ENCODE peak calls at places on chromosomes 11 and 22, in ten cellular contexts. U is PC-9; E is NCI-H1092; X is mesenchymal stem cell; R is CD4-positive, alpha-beta T cell; Z is coronary artery; K is GM23248; V is activated CD4-positive, alpha-beta T cell treated with anti-CD3 and anti-CD28 coated beads, Interleukin-2, amount 50 U/mL, for 48 hours; T is T47D; O is germinal center. P is an unnamed sample.

GRCh38 chr11:118166641-118167040 is 9.8 kb downstream of the SCN2B start:
- DNase-seq in U (no peak), E (no peak), X (no peak), R (no peak), Z (no peak), K (no peak), V (no peak), T (no peak), O (no peak), P (no peak)

GRCh38 chr11:63485777-63486176 is 5.2 kb downstream of the PLAAT5 start:
- DNase-seq in U (no peak), E (no peak), X (no peak), R (no peak), Z (no peak), K (no peak), V (no peak), T (no peak), O (no peak), P (no peak)

GRCh38 chr11:7639643-7640025 is 33.7 kb downstream of the CYB5R2 start:
- DNase-seq in U (no peak), E (no peak), X (no peak), R (no peak), Z (no peak), K (no peak), V (no peak), T (no peak), O (no peak), P (no peak)

GRCh38 chr11:267491-267994 is 10.7 kb upstream of the NLRP6 start:
- DNase-seq in U (peak; percentile 39), E (no peak), X (no peak), R (peak; percentile 47), Z (no peak), K (peak; percentile 29), V (peak; percentile 55), T (peak; percentile 76), O (peak; percentile 47), P (peak; percentile 76)

GRCh38 chr11:75664366-75664765 is 4.5 kb downstream of the MAP6 start:
- DNase-seq in U (no peak), E (no peak), X (no peak), R (no peak), Z (no peak), K (no peak), V (no peak), T (no peak), O (no peak), P (no peak)

GRCh38 chr11:32033491-32033890 is 57.4 kb upstream of the RCN1 start:
- DNase-seq in U (no peak), E (no peak), X (no peak), R (no peak), Z (no peak), K (peak; percentile 36), V (no peak), T (no peak), O (no peak), P (no peak)

GRCh38 chr11:107549253-107549953 is 16.1 kb downstream of the ALKBH8 start:
- DNase-seq in U (no peak), E (peak; percentile 10), X (peak; percentile 51), R (no peak), Z (no peak), K (peak; percentile 61), V (peak; percentile 15), T (peak; percentile 65), O (peak; percentile 45), P (no peak)

GRCh38 chr22:30116362-30117117 is 36.3 kb downstream of the HORMAD2 start:
- DNase-seq in U (peak; percentile 84), E (no peak), X (peak; percentile 15), R (no peak), Z (no peak), K (peak; percentile 82), V (no peak), T (no peak), O (no peak), P (no peak)

GRCh38 chr11:12827929-12828812 is 153.9 kb downstream of the TEAD1 start:
- DNase-seq in U (peak; percentile 74), E (peak; percentile 79), X (peak; percentile 86), R (no peak), Z (no peak), K (peak; percentile 75), V (no peak), T (peak; percentile 79), O (no peak), P (no peak)

GRCh38 chr11:26078217-26078821 is 253.6 kb upstream of the ANO3 start:
- DNase-seq in U (no peak), E (no peak), X (peak; percentile 18), R (no peak), Z (no peak), K (peak; percentile 10), V (no peak), T (no peak), O (no peak), P (no peak)

GRCh38 chr11:92070026-92070889 is 154.4 kb upstream of the FAT3 start:
- DNase-seq in U (no peak), E (no peak), X (peak; percentile 0), R (no peak), Z (no peak), K (peak; percentile 9), V (no peak), T (peak; percentile 86), O (no peak), P (no peak)

GRCh38 chr11:127451852-127452251 is 451.3 kb upstream of the KIRREL3 start:
- DNase-seq in U (no peak), E (peak; percentile 15), X (no peak), R (no peak), Z (no peak), K (no peak), V (no peak), T (no peak), O (no peak), P (no peak)

GRCh38 chr22:47147572-47147971 is 385.1 kb downstream of the TBC1D22A start:
- DNase-seq in U (no peak), E (no peak), X (no peak), R (no peak), Z (no peak), K (no peak), V (no peak), T (no peak), O (no peak), P (no peak)

GRCh38 chr11:64563966-64564365 is 27.1 kb upstream of the SLC22A12 start:
- DNase-seq in U (no peak), E (no peak), X (no peak), R (no peak), Z (no peak), K (no peak), V (no peak), T (no peak), O (no peak), P (no peak)

GRCh38 chr11:108886608-108887007 is 221.7 kb downstream of the DDX10 start:
- DNase-seq in U (no peak), E (no peak), X (peak; percentile 30), R (no peak), Z (no peak), K (peak; percentile 62), V (no peak), T (no peak), O (no peak), P (no peak)

GRCh38 chr11:77473001-77473800 is 693 bp downstream of the PAK1 start:
- DNase-seq in U (peak; percentile 48), E (peak; percentile 56), X (peak; percentile 39), R (peak; percentile 30), Z (no peak), K (peak; percentile 49), V (peak; percentile 41), T (peak; percentile 66), O (peak; percentile 68), P (peak; percentile 37)

GRCh38 chr11:35235944-35236666 is 97.1 kb downstream of the CD44 start:
- DNase-seq in U (peak; percentile 90), E (no peak), X (no peak), R (peak; percentile 58), Z (no peak), K (peak; percentile 49), V (peak; percentile 50), T (peak; percentile 73), O (no peak), P (peak; percentile 54)

GRCh38 chr22:31630331-31631329 is 31.4 kb downstream of the PISD start:
- DNase-seq in U (peak; percentile 78), E (peak; percentile 76), X (peak; percentile 89), R (peak; percentile 85), Z (peak; percentile 86), K (peak; percentile 87), V (peak; percentile 82), T (peak; percentile 80), O (peak; percentile 97), P (peak; percentile 85)

GRCh38 chr22:44309137-44309536 is 3.6 kb downstream of the SHISAL1 start:
- DNase-seq in U (peak; percentile 81), E (no peak), X (peak; percentile 96), R (no peak), Z (no peak), K (peak; percentile 99), V (no peak), T (no peak), O (no peak), P (no peak)

GRCh38 chr11:72932132-72932570 is 117.9 kb downstream of the ATG16L2 start:
- DNase-seq in U (no peak), E (no peak), X (no peak), R (no peak), Z (no peak), K (peak; percentile 72), V (no peak), T (no peak), O (no peak), P (no peak)

P was measured in CD8-positive, alpha-beta T cell.